ENCODE peak calls at places on chromosomes 6 and 20, in eight cellular contexts. L is T-cell, K is right lobe of liver, Y is SK-N-SH treated with all-trans-retinoic acid at 6 μM for 48 hours, U is activated B cell treated with CpG ODN at 0.5 μM for 24 hours, B is Right ventricle myocardium superior, M is upper lobe of left lung, X is heart left ventricle. A is an unnamed sample.

GRCh38 chr20:23326774-23327173 is 23.8 kb upstream of the NXT1 start:
- ATAC-seq in L (no peak), K (no peak), Y (no peak), U (no peak), B (no peak), M (no peak), X (no peak), A (peak; percentile 10)

GRCh38 chr6:6516643-6517042 is 71.9 kb upstream of the LY86 start:
- ATAC-seq in L (no peak), K (no peak), Y (no peak), U (no peak), B (peak; percentile 55), M (no peak), X (no peak), A (peak; percentile 79)

GRCh38 chr6:147467891-147468290 is 40.6 kb upstream of the SAMD5 start:
- ATAC-seq in L (no peak), K (no peak), Y (no peak), U (no peak), B (no peak), M (no peak), X (no peak), A (no peak)

GRCh38 chr6:4225207-4225872 is 90.0 kb upstream of the ECI2 start:
- ATAC-seq in L (no peak), K (no peak), Y (no peak), U (no peak), B (no peak), M (no peak), X (no peak), A (no peak)

GRCh38 chr6:6749791-6750434 is 161.4 kb downstream of the LY86 start:
- ATAC-seq in L (peak; percentile 81), K (peak; percentile 48), Y (no peak), U (no peak), B (peak; percentile 22), M (peak; percentile 80), X (peak; percentile 16), A (peak; percentile 78)

GRCh38 chr20:23449400-23449799 is 3.3 kb downstream of the CST11 start:
- ATAC-seq in L (no peak), K (peak; percentile 28), Y (no peak), U (no peak), B (no peak), M (no peak), X (no peak), A (no peak)

GRCh38 chr20:2133318-2134183 is 31.9 kb downstream of the STK35 start:
- ATAC-seq in L (no peak), K (no peak), Y (peak; percentile 80), U (no peak), B (peak; percentile 42), M (peak; percentile 77), X (no peak), A (peak; percentile 81)

GRCh38 chr6:135230702-135231468 is 49.8 kb downstream of the MYB start:
- ATAC-seq in L (no peak), K (no peak), Y (no peak), U (no peak), B (no peak), M (no peak), X (no peak), A (no peak)

GRCh38 chr6:118680452-118681095 is 29.2 kb upstream of the CEP85L start:
- ATAC-seq in L (peak; percentile 52), K (no peak), Y (no peak), U (no peak), B (no peak), M (no peak), X (no peak), A (no peak)